ENCODE peak calls at places on chromosome 4, in nine cellular contexts. Q is fibroblast of lung, M is hepatocyte, W is tibial artery, X is stomach, Y is neural crest cell, C is B cell, B is fibroblast of the aortic adventitia, K is AG10803. U is an unnamed sample.

GRCh38 chr4:118797558-118798142 is 38.3 kb downstream of the SEC24D start:
- DNase-seq in Q (peak; percentile 55), M (no peak), W (no peak), X (no peak), Y (no peak), C (no peak), B (peak; percentile 43), K (peak; percentile 32), U (no peak)

GRCh38 chr4:60562353-60562752 is 637.8 kb upstream of the ADGRL3 start:
- DNase-seq in Q (no peak), M (no peak), W (no peak), X (no peak), Y (no peak), C (no peak), B (no peak), K (no peak), U (no peak)

GRCh38 chr4:135243960-135244561 is 1042.5 kb upstream of the PABPC4L start:
- DNase-seq in Q (peak; percentile 43), M (peak; percentile 4), W (no peak), X (no peak), Y (no peak), C (no peak), B (no peak), K (peak; percentile 2), U (no peak)

GRCh38 chr4:42750091-42750490 is 93.2 kb upstream of the ATP8A1 start:
- DNase-seq in Q (no peak), M (peak; percentile 16), W (no peak), X (no peak), Y (no peak), C (peak; percentile 54), B (peak; percentile 30), K (no peak), U (no peak)

GRCh38 chr4:165610679-165611551 is 232.1 kb downstream of the CPE start:
- DNase-seq in Q (no peak), M (no peak), W (no peak), X (no peak), Y (no peak), C (no peak), B (no peak), K (no peak), U (no peak)

GRCh38 chr4:1187182-1187581 is 14.8 kb upstream of the SPON2 start:
- DNase-seq in Q (peak; percentile 43), M (no peak), W (no peak), X (peak; percentile 27), Y (no peak), C (peak; percentile 48), B (no peak), K (no peak), U (no peak)

GRCh38 chr4:1812720-1813119 is 19.6 kb downstream of the FGFR3 start:
- DNase-seq in Q (no peak), M (no peak), W (no peak), X (no peak), Y (no peak), C (no peak), B (no peak), K (no peak), U (peak; percentile 54)

GRCh38 chr4:8055206-8055605 is 103.4 kb downstream of the ABLIM2 start:
- DNase-seq in Q (no peak), M (no peak), W (no peak), X (no peak), Y (no peak), C (no peak), B (no peak), K (no peak), U (no peak)

GRCh38 chr4:168021666-168022065 is 70.7 kb upstream of the ANXA10 start:
- DNase-seq in Q (peak; percentile 9), M (no peak), W (no peak), X (no peak), Y (no peak), C (no peak), B (peak; percentile 58), K (no peak), U (no peak)

GRCh38 chr4:55445921-55446577 is 50.3 kb downstream of the TMEM165 start:
- DNase-seq in Q (peak; percentile 65), M (no peak), W (no peak), X (no peak), Y (no peak), C (no peak), B (peak; percentile 73), K (peak; percentile 89), U (no peak)

GRCh38 chr4:154982187-154983047 is 201.3 kb downstream of the RBM46 start:
- DNase-seq in Q (peak; percentile 65), M (peak; percentile 76), W (peak; percentile 80), X (peak; percentile 74), Y (peak; percentile 60), C (peak; percentile 20), B (peak; percentile 81), K (peak; percentile 31), U (peak; percentile 65)

GRCh38 chr4:3524920-3525319 is 7.3 kb downstream of the LRPAP1 start:
- DNase-seq in Q (no peak), M (no peak), W (peak; percentile 53), X (no peak), Y (no peak), C (no peak), B (no peak), K (no peak), U (no peak)

GRCh38 chr4:117783716-117784115 is 250.6 kb upstream of the NDST3 start:
- DNase-seq in Q (peak; percentile 67), M (peak; percentile 8), W (no peak), X (no peak), Y (no peak), C (no peak), B (no peak), K (no peak), U (no peak)

GRCh38 chr4:143358419-143358818 is 21.7 kb downstream of the GAB1 start:
- DNase-seq in Q (no peak), M (no peak), W (no peak), X (no peak), Y (no peak), C (no peak), B (no peak), K (no peak), U (no peak)

GRCh38 chr4:20195071-20195885 is 56.4 kb upstream of the SLIT2 start:
- DNase-seq in Q (peak; percentile 21), M (no peak), W (no peak), X (no peak), Y (no peak), C (no peak), B (peak; percentile 78), K (peak; percentile 61), U (no peak)

GRCh38 chr4:76948441-76949292 is 885 bp upstream of the SEPTIN11 start:
- DNase-seq in Q (peak; percentile 75), M (peak; percentile 86), W (peak; percentile 90), X (peak; percentile 64), Y (peak; percentile 61), C (peak; percentile 80), B (peak; percentile 62), K (peak; percentile 81), U (peak; percentile 86)

GRCh38 chr4:38154681-38155588 is 194.7 kb downstream of the PTTG2 start:
- DNase-seq in Q (peak; percentile 52), M (no peak), W (no peak), X (peak; percentile 79), Y (no peak), C (peak; percentile 51), B (peak; percentile 88), K (peak; percentile 64), U (peak; percentile 72)

GRCh38 chr4:102623622-102624021 is 122.5 kb downstream of the NFKB1 start:
- DNase-seq in Q (peak; percentile 59), M (peak; percentile 40), W (no peak), X (no peak), Y (peak; percentile 4), C (no peak), B (peak; percentile 67), K (peak; percentile 43), U (no peak)
- TF ChIP-seq CTCF in Q (peak; percentile 16), M (peak; percentile 14), W (no peak), X (no peak), Y (peak; percentile 39), C (no peak), B (peak; percentile 17), K (peak; percentile 16), U (no peak)

GRCh38 chr4:121789960-121790829 is 10.9 kb upstream of the EXOSC9 start:
- DNase-seq in Q (peak; percentile 66), M (no peak), W (no peak), X (no peak), Y (no peak), C (no peak), B (peak; percentile 89), K (peak; percentile 77), U (no peak)

GRCh38 chr4:121790976-121791375 is 10.1 kb upstream of the EXOSC9 start:
- DNase-seq in Q (no peak), M (peak; percentile 27), W (no peak), X (no peak), Y (no peak), C (no peak), B (no peak), K (no peak), U (no peak)

GRCh38 chr4:121791481-121791880 is 9.6 kb upstream of the EXOSC9 start:
- DNase-seq in Q (peak; percentile 59), M (no peak), W (no peak), X (no peak), Y (no peak), C (no peak), B (no peak), K (peak; percentile 91), U (no peak)

GRCh38 chr4:121788896-121789295 is 12.2 kb upstream of the EXOSC9 start:
- DNase-seq in Q (no peak), M (no peak), W (no peak), X (no peak), Y (no peak), C (no peak), B (no peak), K (no peak), U (no peak)

GRCh38 chr4:121789470-121789869 is 11.7 kb upstream of the EXOSC9 start:
- DNase-seq in Q (no peak), M (no peak), W (no peak), X (no peak), Y (no peak), C (no peak), B (peak; percentile 30), K (peak; percentile 50), U (no peak)
- TF ChIP-seq CTCF in Q (no peak), M (no peak), W (no peak), X (no peak), Y (no peak), C (no peak), B (no peak), K (no peak), U (no peak)

DNA sequence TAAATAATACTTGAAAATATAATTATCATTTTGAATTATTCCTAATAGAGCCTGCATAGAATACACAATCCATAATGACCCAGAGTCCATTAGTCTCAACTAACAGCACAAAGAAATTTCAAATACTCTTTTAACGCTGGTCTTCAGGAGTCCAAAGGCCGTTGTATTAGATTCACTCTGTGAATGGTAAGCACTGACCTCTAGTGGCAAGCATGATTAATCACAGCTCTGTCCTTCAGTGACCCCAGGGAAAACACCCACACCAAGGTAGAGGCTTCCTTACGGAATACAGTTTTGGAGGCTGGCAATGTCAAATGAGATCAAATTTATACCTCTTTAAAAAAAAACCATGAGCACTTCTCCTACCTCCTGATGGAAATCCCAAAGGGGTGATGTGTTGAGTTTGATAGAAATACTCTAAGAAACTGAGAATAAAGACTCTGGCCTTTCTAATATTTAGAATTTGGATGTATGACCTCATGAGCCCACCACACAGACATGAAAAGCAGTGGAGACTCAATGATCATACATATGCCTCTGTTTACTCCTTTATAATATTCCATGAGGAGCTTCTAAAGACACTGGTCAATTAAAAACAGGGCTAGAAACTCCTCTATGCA is 147.2 kb upstream of the DKK2 start:
- DNase-seq in Q (peak; percentile 72), M (peak; percentile 81), W (no peak), X (no peak), Y (peak; percentile 30), C (peak; percentile 7), B (peak; percentile 78), K (peak; percentile 68), U (no peak)
- TF ChIP-seq CTCF in Q (peak; percentile 82), M (peak; percentile 91), W (peak; percentile 71), X (no peak), Y (peak; percentile 86), C (peak; percentile 66), B (peak; percentile 83), K (peak; percentile 90), U (peak; percentile 85)

GRCh38 chr4:139282375-139283075 is 2.5 kb upstream of the MGARP start:
- DNase-seq in Q (no peak), M (no peak), W (no peak), X (no peak), Y (no peak), C (no peak), B (peak; percentile 83), K (peak; percentile 52), U (no peak)
- TF ChIP-seq CTCF in Q (no peak), M (no peak), W (no peak), X (no peak), Y (no peak), C (no peak), B (no peak), K (no peak), U (no peak)

U was measured in heart left ventricle.